ENCODE peak calls at places on chromosomes 16 and 17, in four cellular contexts. One of them, this sample, is unnamed.

GRCh38 chr16:88058136-88058535 is 106.9 kb downstream of the BANP start:
- DNase-seq in neuronal stem cell: no peak
- DNase-seq in mesenchymal stem cell: no peak
- DNase-seq in IMR-90: no peak
- DNase-seq in this sample: no peak

GRCh38 chr16:67034478-67034877 is 5.5 kb downstream of the CBFB start:
- DNase-seq in neuronal stem cell: no peak
- DNase-seq in mesenchymal stem cell: no peak
- DNase-seq in IMR-90: peak
- DNase-seq in this sample: no peak

GRCh38 chr16:68374251-68374805 is 63.5 kb downstream of the PRMT7 start:
- DNase-seq in neuronal stem cell: no peak
- DNase-seq in mesenchymal stem cell: no peak
- DNase-seq in IMR-90: no peak
- DNase-seq in this sample: no peak

GRCh38 chr17:7956208-7956965 is 24.4 kb downstream of the CNTROB start:
- DNase-seq in neuronal stem cell: no peak
- DNase-seq in mesenchymal stem cell: peak
- DNase-seq in IMR-90: peak
- DNase-seq in this sample: no peak

GRCh38 chr17:76480676-76481075 is 13.3 kb downstream of the AANAT start:
- DNase-seq in neuronal stem cell: peak
- DNase-seq in mesenchymal stem cell: no peak
- DNase-seq in IMR-90: no peak
- DNase-seq in this sample: no peak

GRCh38 chr16:15055141-15056053 is 477 bp downstream of the NTAN1 start:
- DNase-seq in neuronal stem cell: no peak
- DNase-seq in mesenchymal stem cell: peak
- DNase-seq in IMR-90: peak
- DNase-seq in this sample: no peak

GRCh38 chr16:72404299-72404698 is 232.3 kb upstream of the PMFBP1 start:
- DNase-seq in neuronal stem cell: no peak
- DNase-seq in mesenchymal stem cell: no peak
- DNase-seq in IMR-90: peak
- DNase-seq in this sample: no peak

GRCh38 chr16:67022531-67023214 is 6.3 kb upstream of the CBFB start:
- DNase-seq in neuronal stem cell: no peak
- DNase-seq in mesenchymal stem cell: no peak
- DNase-seq in IMR-90: no peak
- DNase-seq in this sample: no peak

GRCh38 chr17:41416478-41416877 is 7.9 kb downstream of the KRT37 start:
- DNase-seq in neuronal stem cell: no peak
- DNase-seq in mesenchymal stem cell: peak
- DNase-seq in IMR-90: no peak
- DNase-seq in this sample: no peak

GRCh38 chr17:76354747-76355310 is 1.1 kb upstream of the PRPSAP1 start:
- DNase-seq in neuronal stem cell: no peak
- DNase-seq in mesenchymal stem cell: no peak
- DNase-seq in IMR-90: no peak
- DNase-seq in this sample: no peak

GRCh38 chr16:57826706-57827625 is 24.7 kb upstream of the KIFC3 start:
- DNase-seq in neuronal stem cell: no peak
- DNase-seq in mesenchymal stem cell: no peak
- DNase-seq in IMR-90: no peak
- DNase-seq in this sample: no peak
- H4K91ac ChIP-seq in neuronal stem cell: no peak
- H4K91ac ChIP-seq in mesenchymal stem cell: no peak
- H4K91ac ChIP-seq in IMR-90: no peak
- H4K91ac ChIP-seq in this sample: no peak

GRCh38 chr17:68457168-68457538 is at the start of gene WIPI1:
- DNase-seq in neuronal stem cell: no peak
- DNase-seq in mesenchymal stem cell: no peak
- DNase-seq in IMR-90: no peak
- DNase-seq in this sample: no peak
- H4K91ac ChIP-seq in neuronal stem cell: no peak
- H4K91ac ChIP-seq in mesenchymal stem cell: peak
- H4K91ac ChIP-seq in IMR-90: peak
- H4K91ac ChIP-seq in this sample: no peak

DNA sequence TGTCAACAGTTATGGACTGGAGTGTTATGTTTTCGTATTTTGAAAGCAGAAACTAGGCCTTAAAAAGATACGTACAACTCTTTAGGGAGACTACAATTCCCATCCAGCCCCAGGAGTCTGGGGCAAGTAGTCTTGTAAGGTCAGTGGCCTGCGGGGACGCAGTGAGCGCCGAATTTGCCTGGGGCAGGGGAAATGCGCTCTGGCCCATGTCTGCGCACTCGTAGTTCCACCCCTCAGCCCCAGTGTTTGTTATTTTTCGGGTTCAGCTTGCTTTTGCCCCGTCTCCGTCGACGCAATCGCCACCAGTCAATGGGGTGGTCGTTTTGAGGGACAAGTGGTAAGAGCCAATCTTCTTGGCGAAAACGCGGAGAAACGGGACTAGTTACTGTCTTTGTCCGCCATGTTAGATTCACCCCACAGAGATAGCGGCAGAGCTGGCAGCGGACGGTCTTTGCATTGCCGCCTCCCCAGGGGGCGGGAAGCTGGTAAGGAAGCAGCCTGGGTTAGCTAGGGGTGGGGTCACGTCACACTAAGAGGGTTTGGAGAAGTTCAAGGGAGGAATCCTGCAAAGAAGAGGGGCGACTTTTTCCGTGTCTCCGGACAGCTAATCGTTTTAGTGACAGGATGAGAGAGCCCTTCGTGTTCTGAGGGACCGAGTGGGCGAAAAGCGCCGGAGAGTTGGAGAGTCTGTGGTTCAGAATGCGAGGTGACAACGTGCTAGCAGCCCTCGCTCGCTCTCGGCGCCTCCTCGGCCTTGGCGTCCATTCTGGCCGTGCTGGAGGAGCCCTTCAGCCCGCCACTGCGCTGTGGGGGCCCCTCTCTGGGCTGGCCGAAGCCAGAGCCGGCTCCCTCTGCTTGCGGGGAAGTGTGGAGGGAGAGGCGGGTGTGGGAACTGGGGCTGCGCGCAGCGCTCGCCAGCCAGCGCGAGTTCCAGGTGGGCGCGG is 1.1 kb upstream of the BRCA1 start:
- DNase-seq in neuronal stem cell: no peak
- DNase-seq in mesenchymal stem cell: no peak
- DNase-seq in IMR-90: no peak
- DNase-seq in this sample: peak
- H4K91ac ChIP-seq in neuronal stem cell: no peak
- H4K91ac ChIP-seq in mesenchymal stem cell: peak
- H4K91ac ChIP-seq in IMR-90: peak
- H4K91ac ChIP-seq in this sample: no peak

GRCh38 chr17:14461131-14461530 is 160.2 kb downstream of the HS3ST3B1 start:
- DNase-seq in neuronal stem cell: peak
- DNase-seq in mesenchymal stem cell: no peak
- DNase-seq in IMR-90: no peak
- DNase-seq in this sample: no peak

GRCh38 chr17:14459955-14460354 is 159.1 kb downstream of the HS3ST3B1 start:
- DNase-seq in neuronal stem cell: peak
- DNase-seq in mesenchymal stem cell: no peak
- DNase-seq in IMR-90: no peak
- DNase-seq in this sample: no peak

GRCh38 chr17:14468858-14469257 is 168.0 kb downstream of the HS3ST3B1 start:
- DNase-seq in neuronal stem cell: no peak
- DNase-seq in mesenchymal stem cell: no peak
- DNase-seq in IMR-90: no peak
- DNase-seq in this sample: no peak

GRCh38 chr17:14460502-14460901 is 159.6 kb downstream of the HS3ST3B1 start:
- DNase-seq in neuronal stem cell: no peak
- DNase-seq in mesenchymal stem cell: no peak
- DNase-seq in IMR-90: no peak
- DNase-seq in this sample: no peak

GRCh38 chr17:14464741-14465140 is 163.9 kb downstream of the HS3ST3B1 start:
- DNase-seq in neuronal stem cell: no peak
- DNase-seq in mesenchymal stem cell: peak
- DNase-seq in IMR-90: peak
- DNase-seq in this sample: no peak
- H4K91ac ChIP-seq in neuronal stem cell: no peak
- H4K91ac ChIP-seq in mesenchymal stem cell: no peak
- H4K91ac ChIP-seq in IMR-90: peak
- H4K91ac ChIP-seq in this sample: no peak

GRCh38 chr17:75205037-75205792 is at the start of gene NUP85:
- DNase-seq in neuronal stem cell: peak
- DNase-seq in mesenchymal stem cell: peak
- DNase-seq in IMR-90: peak
- DNase-seq in this sample: peak

GRCh38 chr17:75208161-75208560 is 2.7 kb downstream of the NUP85 start:
- DNase-seq in neuronal stem cell: no peak
- DNase-seq in mesenchymal stem cell: no peak
- DNase-seq in IMR-90: no peak
- DNase-seq in this sample: no peak

GRCh38 chr17:75207760-75208159 is 2.3 kb downstream of the NUP85 start:
- DNase-seq in neuronal stem cell: no peak
- DNase-seq in mesenchymal stem cell: no peak
- DNase-seq in IMR-90: no peak
- DNase-seq in this sample: no peak

GRCh38 chr17:75209061-75209460 is 3.6 kb downstream of the NUP85 start:
- DNase-seq in neuronal stem cell: no peak
- DNase-seq in mesenchymal stem cell: no peak
- DNase-seq in IMR-90: no peak
- DNase-seq in this sample: no peak

GRCh38 chr17:75205793-75206163 is 299 bp downstream of the NUP85 start:
- DNase-seq in neuronal stem cell: no peak
- DNase-seq in mesenchymal stem cell: no peak
- DNase-seq in IMR-90: no peak
- DNase-seq in this sample: no peak
- H4K91ac ChIP-seq in neuronal stem cell: no peak
- H4K91ac ChIP-seq in mesenchymal stem cell: peak
- H4K91ac ChIP-seq in IMR-90: peak
- H4K91ac ChIP-seq in this sample: no peak

DNA sequence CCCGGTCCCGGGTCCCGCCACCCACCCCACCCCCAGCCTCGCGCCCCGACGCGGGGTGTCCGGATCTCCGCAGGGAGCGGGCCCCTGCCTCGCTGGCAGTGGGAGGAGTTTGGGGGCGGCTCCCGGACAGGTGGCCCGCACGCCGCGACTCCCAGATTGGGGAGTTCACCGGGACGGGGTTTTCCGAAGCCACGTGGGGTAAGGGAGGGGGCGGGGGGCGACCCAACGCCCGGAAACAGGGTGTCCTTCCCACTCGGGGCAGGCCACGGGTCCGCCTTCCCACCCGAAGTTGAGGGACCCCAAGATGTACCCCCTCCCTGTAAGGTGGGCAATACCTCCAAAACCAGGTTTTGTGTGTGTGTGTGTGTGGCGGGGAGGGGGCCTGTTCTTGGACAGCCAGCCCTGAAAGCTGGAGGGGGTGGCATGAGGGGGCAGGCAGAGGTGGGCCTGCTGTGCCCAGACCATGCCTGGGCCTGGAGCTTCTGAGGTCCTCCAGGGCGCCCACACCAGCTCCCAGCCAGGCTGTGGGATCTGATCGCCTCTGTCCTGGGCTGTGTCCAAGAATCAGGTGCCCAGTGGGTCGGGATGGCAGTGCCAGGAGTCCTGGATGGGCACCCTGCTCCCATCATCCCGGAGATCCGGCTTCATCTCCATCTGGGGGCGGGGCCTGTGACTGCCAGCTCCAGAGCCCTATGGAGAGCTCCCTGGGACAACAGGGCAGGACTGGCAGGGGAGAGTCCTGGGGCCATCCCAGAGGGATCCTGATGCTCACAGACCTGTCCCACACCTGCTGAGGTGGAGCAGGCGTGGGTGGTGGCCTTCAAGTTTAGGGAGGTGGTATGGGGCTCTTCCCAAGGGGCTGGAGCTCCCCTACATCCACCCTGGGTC is 769 bp downstream of the SYNGR2 start:
- DNase-seq in neuronal stem cell: no peak
- DNase-seq in mesenchymal stem cell: peak
- DNase-seq in IMR-90: peak
- DNase-seq in this sample: peak
- H4K91ac ChIP-seq in neuronal stem cell: no peak
- H4K91ac ChIP-seq in mesenchymal stem cell: no peak
- H4K91ac ChIP-seq in IMR-90: no peak
- H4K91ac ChIP-seq in this sample: no peak

DNA sequence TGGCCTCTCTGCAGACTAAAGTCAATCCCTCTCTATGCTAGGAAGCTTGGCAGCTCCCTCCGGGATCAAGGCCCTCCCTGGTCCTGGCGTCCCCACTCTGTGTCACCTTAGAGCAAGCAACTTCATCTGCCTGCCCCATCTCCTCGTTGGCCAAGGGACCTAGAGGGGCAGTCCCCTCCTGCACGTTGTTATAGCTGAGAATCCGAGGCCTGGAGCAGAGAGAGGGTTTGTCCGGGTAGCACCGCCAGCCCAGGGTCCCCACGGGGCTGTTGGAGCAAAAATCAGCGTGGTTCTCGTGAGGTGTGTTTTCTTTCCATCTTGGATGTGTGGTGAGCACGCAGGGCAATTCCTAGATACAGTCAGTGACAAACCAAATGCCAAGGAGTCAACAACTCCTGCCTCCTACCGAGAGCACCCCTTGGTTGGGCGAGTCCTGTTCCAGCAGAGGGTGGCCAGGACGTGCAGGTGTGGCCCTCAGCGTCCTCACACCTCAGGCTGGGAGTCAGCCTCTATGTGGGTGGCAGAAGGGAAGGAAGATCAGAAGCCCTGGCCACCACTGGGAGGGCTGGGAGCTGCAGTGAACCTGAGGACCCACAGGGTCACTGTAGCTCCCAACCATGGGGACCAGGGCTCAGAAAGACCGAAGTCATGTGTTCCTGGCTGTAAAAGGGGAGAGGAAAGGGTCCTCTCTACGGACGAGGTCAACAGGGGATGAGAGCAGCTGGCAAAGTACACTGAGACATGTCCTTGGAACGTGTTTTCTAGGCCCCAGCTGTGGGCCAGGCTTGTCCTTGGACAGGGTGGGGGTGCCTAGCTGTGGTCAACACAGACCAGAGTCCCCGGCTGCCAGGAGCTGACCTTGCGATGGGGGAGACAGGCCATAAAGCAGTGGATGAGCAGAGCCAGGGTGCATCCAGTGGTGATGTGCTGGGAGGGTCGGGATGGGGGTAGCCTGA is 85.6 kb upstream of the CIBAR2 start:
- DNase-seq in neuronal stem cell: no peak
- DNase-seq in mesenchymal stem cell: no peak
- DNase-seq in IMR-90: no peak
- DNase-seq in this sample: no peak
- H4K91ac ChIP-seq in neuronal stem cell: no peak
- H4K91ac ChIP-seq in mesenchymal stem cell: peak
- H4K91ac ChIP-seq in IMR-90: peak
- H4K91ac ChIP-seq in this sample: no peak

GRCh38 chr16:55018881-55019280 is 88.2 kb downstream of the IRX5 start:
- DNase-seq in neuronal stem cell: no peak
- DNase-seq in mesenchymal stem cell: no peak
- DNase-seq in IMR-90: no peak
- DNase-seq in this sample: no peak
- H4K91ac ChIP-seq in neuronal stem cell: no peak
- H4K91ac ChIP-seq in mesenchymal stem cell: no peak
- H4K91ac ChIP-seq in IMR-90: no peak
- H4K91ac ChIP-seq in this sample: no peak

GRCh38 chr17:73069846-73070245 is 22.6 kb downstream of the SLC39A11 start:
- DNase-seq in neuronal stem cell: no peak
- DNase-seq in mesenchymal stem cell: no peak
- DNase-seq in IMR-90: no peak
- DNase-seq in this sample: no peak

GRCh38 chr17:73069164-73069774 is 23.2 kb downstream of the SLC39A11 start:
- DNase-seq in neuronal stem cell: no peak
- DNase-seq in mesenchymal stem cell: peak
- DNase-seq in IMR-90: no peak
- DNase-seq in this sample: no peak

GRCh38 chr17:73068322-73069153 is 23.9 kb downstream of the SLC39A11 start:
- DNase-seq in neuronal stem cell: no peak
- DNase-seq in mesenchymal stem cell: peak
- DNase-seq in IMR-90: peak
- DNase-seq in this sample: no peak

GRCh38 chr17:73072254-73072962 is 20.1 kb downstream of the SLC39A11 start:
- DNase-seq in neuronal stem cell: no peak
- DNase-seq in mesenchymal stem cell: no peak
- DNase-seq in IMR-90: no peak
- DNase-seq in this sample: no peak

GRCh38 chr17:73071387-73071999 is 21.0 kb downstream of the SLC39A11 start:
- DNase-seq in neuronal stem cell: no peak
- DNase-seq in mesenchymal stem cell: peak
- DNase-seq in IMR-90: peak
- DNase-seq in this sample: no peak
- H4K91ac ChIP-seq in neuronal stem cell: no peak
- H4K91ac ChIP-seq in mesenchymal stem cell: no peak
- H4K91ac ChIP-seq in IMR-90: no peak
- H4K91ac ChIP-seq in this sample: no peak